ENCODE peak calls at places on chromosome 12, in nine cellular contexts. M is GM13977, Q is HEK293T, L is left lung, I is MV-4-11, P is astrocyte, K is pancreas, H is T-helper 1 cell, B is H54. S is an unnamed sample.

GRCh38 chr12:96221391-96221790 is 27.2 kb downstream of the ELK3 start:
- DNase-seq in P (no peak), H (no peak), Q (no peak), M (no peak), B (no peak), I (no peak), L (no peak), K (no peak), S (no peak)

GRCh38 chr12:6767592-6768384 is 1.6 kb downstream of the PTMS start:
- DNase-seq in K (no peak), B (no peak), L (no peak), P (no peak), H (no peak), Q (no peak), M (no peak), I (no peak), S (no peak)

GRCh38 chr12:16110596-16110995 is 166.9 kb downstream of the SLC15A5 start:
- DNase-seq in M (no peak), L (no peak), K (no peak), B (no peak), Q (no peak), I (no peak), P (no peak), H (no peak), S (no peak)

GRCh38 chr12:55068416-55069010 is 48.7 kb downstream of the NEUROD4 start:
- DNase-seq in I (peak; percentile 66), P (peak; percentile 14), M (peak; percentile 46), B (peak; percentile 38), K (no peak), Q (peak; percentile 76), L (no peak), H (peak; percentile 25), S (peak; percentile 75)

GRCh38 chr12:50806176-50806575 is 36.5 kb upstream of the TMPRSS12 start:
- DNase-seq in K (no peak), M (no peak), H (no peak), I (no peak), L (no peak), B (no peak), P (no peak), Q (no peak), S (no peak)

GRCh38 chr12:93827669-93828068 is 150.5 kb downstream of the CRADD start:
- DNase-seq in P (no peak), Q (no peak), I (no peak), M (no peak), H (no peak), K (no peak), L (no peak), B (no peak), S (no peak)

GRCh38 chr12:106080111-106080732 is 58.5 kb downstream of the NUAK1 start:
- DNase-seq in K (no peak), Q (no peak), P (peak; percentile 94), I (no peak), B (no peak), H (no peak), L (no peak), M (no peak), S (no peak)

GRCh38 chr12:60231976-60232907 is 636.4 kb downstream of the SLC16A7 start:
- DNase-seq in K (no peak), P (no peak), B (no peak), I (no peak), M (no peak), L (no peak), Q (no peak), H (no peak), S (no peak)

GRCh38 chr12:131912526-131913274 is 16.4 kb upstream of the PUS1 start:
- DNase-seq in L (peak; percentile 68), Q (no peak), K (peak; percentile 83), I (no peak), H (no peak), M (no peak), P (peak; percentile 80), B (peak; percentile 99), S (no peak)

GRCh38 chr12:98595152-98595988 is 1.9 kb downstream of the SLC25A3 start:
- DNase-seq in Q (no peak), H (peak; percentile 17), P (peak; percentile 76), K (no peak), M (no peak), I (peak; percentile 25), B (no peak), L (no peak), S (no peak)

GRCh38 chr12:100427078-100427477 is 46.6 kb upstream of the NR1H4 start:
- DNase-seq in K (no peak), L (no peak), P (peak; percentile 79), B (peak; percentile 76), I (no peak), M (no peak), H (no peak), Q (no peak), S (no peak)

GRCh38 chr12:120905856-120906384 is 1.8 kb upstream of the SPPL3 start:
- DNase-seq in H (no peak), Q (no peak), K (no peak), I (no peak), P (no peak), L (no peak), B (no peak), M (no peak), S (no peak)

GRCh38 chr12:52214421-52214802 is 18.6 kb upstream of the KRT7 start:
- DNase-seq in L (peak; percentile 50), P (no peak), I (no peak), B (no peak), H (no peak), Q (no peak), K (peak; percentile 33), M (no peak), S (no peak)

GRCh38 chr12:15205341-15206010 is 15.7 kb downstream of the RERG start:
- DNase-seq in M (no peak), I (no peak), K (no peak), H (no peak), B (no peak), L (no peak), Q (no peak), P (no peak), S (no peak)

GRCh38 chr12:16530268-16530865 is 75.6 kb downstream of the LMO3 start:
- DNase-seq in I (no peak), Q (no peak), K (no peak), H (no peak), P (no peak), B (no peak), M (no peak), L (no peak), S (no peak)

GRCh38 chr12:81896771-81897170 is 137.6 kb upstream of the PPFIA2 start:
- DNase-seq in B (no peak), P (peak; percentile 4), L (no peak), I (no peak), K (no peak), H (no peak), Q (no peak), M (no peak), S (no peak)

GRCh38 chr12:11650697-11651281 is 1.3 kb downstream of the ETV6 start:
- DNase-seq in I (peak; percentile 55), B (no peak), L (no peak), M (peak; percentile 35), H (no peak), P (no peak), K (no peak), Q (no peak), S (peak; percentile 75)

GRCh38 chr12:68063900-68064590 is 74.8 kb downstream of the IFNG-AS1 start:
- DNase-seq in H (no peak), Q (no peak), M (no peak), L (peak; percentile 48), P (no peak), B (no peak), I (no peak), K (no peak), S (no peak)

GRCh38 chr12:124273630-124274029 is 21.3 kb upstream of the RFLNA start:
- DNase-seq in M (peak; percentile 78), L (no peak), Q (peak; percentile 76), K (no peak), B (peak; percentile 65), P (peak; percentile 25), I (peak; percentile 81), H (no peak), S (peak; percentile 88)

GRCh38 chr12:94795520-94795919 is 145.2 kb upstream of the TMCC3 start:
- DNase-seq in I (no peak), B (peak; percentile 12), Q (peak; percentile 27), P (peak; percentile 47), H (no peak), K (no peak), M (no peak), L (no peak), S (no peak)

GRCh38 chr12:28767836-28768348 is 381.2 kb upstream of the FAR2 start:
- DNase-seq in P (peak; percentile 6), Q (no peak), K (no peak), B (no peak), H (no peak), L (no peak), M (no peak), I (no peak), S (no peak)

GRCh38 chr12:101642115-101643067 is 47.6 kb downstream of the MYBPC1 start:
- DNase-seq in H (no peak), I (no peak), K (peak; percentile 69), P (no peak), Q (peak; percentile 30), B (no peak), M (no peak), L (peak; percentile 80), S (no peak)

GRCh38 chr12:55058082-55058481 is 38.3 kb downstream of the NEUROD4 start:
- DNase-seq in B (no peak), M (no peak), P (no peak), I (no peak), Q (no peak), H (no peak), L (no peak), K (no peak), S (no peak)

GRCh38 chr12:30457621-30458289 is 237.9 kb downstream of the IPO8 start:
- DNase-seq in I (peak; percentile 68), P (peak; percentile 67), H (no peak), B (peak; percentile 42), Q (peak; percentile 32), K (no peak), M (no peak), L (no peak), S (peak; percentile 24)

GRCh38 chr12:12872139-12872933 is 19.0 kb upstream of the GPRC5A start:
- DNase-seq in K (no peak), B (peak; percentile 25), M (no peak), P (peak; percentile 90), L (no peak), I (no peak), Q (no peak), H (no peak), S (no peak)

S was measured in KBM-7.